ENCODE peak calls at places on chromosome 9, in seven cellular contexts. S, V, R, Z, P, M and I are unnamed samples.

GRCh38 chr9:29697011-29697410 is 2123.7 kb upstream of the C9orf72 start:
- DNase-seq in S (no peak), V (no peak), R (no peak), Z (peak), P (peak), M (peak), I (no peak)

GRCh38 chr9:109286981-109287380 is 33.9 kb downstream of the EPB41L4B start:
- DNase-seq in S (no peak), V (no peak), R (no peak), Z (peak), P (peak), M (no peak), I (no peak)

GRCh38 chr9:136438909-136439549 is 616 bp downstream of the INPP5E start:
- DNase-seq in S (peak), V (peak), R (peak), Z (peak), P (peak), M (peak), I (no peak)

GRCh38 chr9:109162652-109163051 is 4.4 kb downstream of the FRRS1L start:
- DNase-seq in S (no peak), V (no peak), R (no peak), Z (no peak), P (no peak), M (no peak), I (no peak)

GRCh38 chr9:95574176-95574575 is 57.4 kb upstream of the PTCH1 start:
- DNase-seq in S (no peak), V (no peak), R (no peak), Z (no peak), P (no peak), M (no peak), I (no peak)

GRCh38 chr9:136254381-136255165 is 9.0 kb upstream of the QSOX2 start:
- DNase-seq in S (peak), V (no peak), R (no peak), Z (no peak), P (no peak), M (no peak), I (no peak)

GRCh38 chr9:77756449-77756848 is 108.3 kb upstream of the GNA14 start:
- DNase-seq in S (no peak), V (no peak), R (no peak), Z (no peak), P (no peak), M (no peak), I (no peak)

GRCh38 chr9:128204858-128205257 is 1.7 kb downstream of the DNM1 start:
- DNase-seq in S (no peak), V (no peak), R (peak), Z (no peak), P (no peak), M (no peak), I (no peak)

GRCh38 chr9:127450170-127450830 is 906 bp downstream of the RPL12 start:
- DNase-seq in S (no peak), V (peak), R (no peak), Z (no peak), P (peak), M (no peak), I (no peak)

GRCh38 chr9:98108540-98109031 is 10.4 kb downstream of the TRIM14 start:
- DNase-seq in S (no peak), V (no peak), R (no peak), Z (no peak), P (no peak), M (no peak), I (no peak)

GRCh38 chr9:89690334-89690912 is 85.6 kb downstream of the GADD45G start:
- DNase-seq in S (no peak), V (no peak), R (no peak), Z (no peak), P (no peak), M (no peak), I (no peak)

GRCh38 chr9:120886490-120886967 is 9.5 kb upstream of the PHF19 start:
- DNase-seq in S (no peak), V (no peak), R (no peak), Z (peak), P (peak), M (peak), I (peak)

GRCh38 chr9:99431103-99431502 is 209.0 kb downstream of the SEC61B start:
- DNase-seq in S (no peak), V (no peak), R (no peak), Z (peak), P (peak), M (peak), I (no peak)

GRCh38 chr9:114459464-114459863 is 45.8 kb downstream of the WHRN start:
- DNase-seq in S (no peak), V (no peak), R (no peak), Z (no peak), P (no peak), M (no peak), I (no peak)

GRCh38 chr9:27865031-27865438 is 291.8 kb upstream of the C9orf72 start:
- DNase-seq in S (no peak), V (no peak), R (no peak), Z (no peak), P (peak), M (peak), I (no peak)

GRCh38 chr9:88691096-88691495 is 156.1 kb downstream of the NXNL2 start:
- DNase-seq in S (no peak), V (no peak), R (no peak), Z (no peak), P (no peak), M (no peak), I (no peak)

GRCh38 chr9:93173365-93174150 is 10.4 kb upstream of the WNK2 start:
- DNase-seq in S (peak), V (no peak), R (no peak), Z (no peak), P (no peak), M (no peak), I (no peak)

GRCh38 chr9:81801190-81801589 is 111.8 kb upstream of the TLE1 start:
- DNase-seq in S (no peak), V (no peak), R (no peak), Z (peak), P (peak), M (peak), I (no peak)

GRCh38 chr9:70113403-70114022 is 69.9 kb downstream of the MAMDC2 start:
- DNase-seq in S (peak), V (peak), R (peak), Z (peak), P (peak), M (peak), I (peak)

GRCh38 chr9:17082343-17082742 is 52.5 kb upstream of the CNTLN start:
- DNase-seq in S (no peak), V (peak), R (peak), Z (no peak), P (peak), M (peak), I (peak)